ENCODE peak calls at places on chromosomes 7 and 10, in four cellular contexts. F is WTC11, A is K562, K is SK-N-SH. E is an unnamed sample.

GRCh38 chr10:34341473-34341872 is 473.6 kb downstream of the PARD3 start:
- DNase-seq in F (no peak), A (no peak), K (no peak), E (no peak)

GRCh38 chr7:126937196-126937595 is 315.5 kb downstream of the GRM8 start:
- DNase-seq in F (no peak), A (no peak), K (no peak), E (no peak)

GRCh38 chr10:119029613-119030420 is at the start of gene NANOS1:
- DNase-seq in F (peak; percentile 54), A (peak; percentile 48), K (no peak), E (no peak)

GRCh38 chr7:4067874-4068273 is 614.2 kb upstream of the FOXK1 start:
- DNase-seq in F (no peak), A (no peak), K (no peak), E (no peak)

GRCh38 chr10:112904000-112904399 is 46.0 kb upstream of the TCF7L2 start:
- DNase-seq in F (no peak), A (no peak), K (no peak), E (peak; percentile 35)

GRCh38 chr10:101602767-101603398 is 14.8 kb downstream of the DPCD start:
- DNase-seq in F (peak; percentile 94), A (peak; percentile 72), K (peak; percentile 84), E (peak; percentile 70)

GRCh38 chr7:100167912-100168323 is 499 bp downstream of the GAL3ST4 start:
- DNase-seq in F (no peak), A (peak; percentile 65), K (peak; percentile 69), E (no peak)

GRCh38 chr7:48337012-48337621 is 165.9 kb downstream of the ABCA13 start:
- DNase-seq in F (peak; percentile 45), A (no peak), K (peak; percentile 14), E (peak; percentile 10)

GRCh38 chr7:132475037-132475668 is 101.1 kb downstream of the PLXNA4 start:
- DNase-seq in F (no peak), A (no peak), K (no peak), E (no peak)

GRCh38 chr10:34319197-34319846 is 495.8 kb downstream of the PARD3 start:
- DNase-seq in F (no peak), A (no peak), K (peak; percentile 9), E (peak; percentile 64)

GRCh38 chr10:29057712-29058426 is 231.0 kb upstream of the LYZL1 start:
- DNase-seq in F (no peak), A (no peak), K (peak; percentile 45), E (no peak)

GRCh38 chr7:140209866-140210609 is 33.3 kb upstream of the KDM7A start:
- DNase-seq in F (no peak), A (no peak), K (no peak), E (no peak)

GRCh38 chr10:94521276-94522250 is 24.0 kb upstream of the HELLS start:
- DNase-seq in F (no peak), A (no peak), K (no peak), E (no peak)

GRCh38 chr7:16422100-16422430 is 727 bp upstream of the CRPPA start:
- DNase-seq in F (no peak), A (no peak), K (no peak), E (no peak)

GRCh38 chr10:18261660-18262292 is 121.6 kb downstream of the CACNB2 start:
- DNase-seq in F (no peak), A (no peak), K (no peak), E (peak; percentile 18)

GRCh38 chr10:80498833-80499671 is 38.6 kb upstream of the SH2D4B start:
- DNase-seq in F (no peak), A (no peak), K (no peak), E (peak; percentile 94)

GRCh38 chr10:44756235-44756634 is 154.9 kb upstream of the TMEM72 start:
- DNase-seq in F (no peak), A (no peak), K (no peak), E (no peak)

GRCh38 chr7:100588438-100588837 is 2.3 kb downstream of the FBXO24 start:
- DNase-seq in F (no peak), A (peak; percentile 63), K (peak; percentile 72), E (no peak)

GRCh38 chr7:42262907-42263466 is 26.0 kb upstream of the GLI3 start:
- DNase-seq in F (no peak), A (no peak), K (no peak), E (no peak)

GRCh38 chr7:92058040-92058439 is 76.2 kb downstream of the CYP51A1 start:
- DNase-seq in F (no peak), A (no peak), K (no peak), E (no peak)

GRCh38 chr10:43140414-43140813 is 2.2 kb downstream of the CSGALNACT2 start:
- DNase-seq in F (no peak), A (no peak), K (no peak), E (peak; percentile 79)

GRCh38 chr10:78231327-78231726 is 197.7 kb downstream of the RPS24 start:
- DNase-seq in F (no peak), A (no peak), K (no peak), E (no peak)

GRCh38 chr7:74097937-74098614 is 14.5 kb downstream of the LIMK1 start:
- DNase-seq in F (no peak), A (no peak), K (peak; percentile 67), E (no peak)

GRCh38 chr10:100811752-100812750 is 66.7 kb downstream of the PAX2 start:
- DNase-seq in F (no peak), A (no peak), K (no peak), E (no peak)

GRCh38 chr7:25860206-25860881 is 291.7 kb upstream of the NFE2L3 start:
- DNase-seq in F (peak; percentile 48), A (no peak), K (peak; percentile 43), E (no peak)

GRCh38 chr10:119348516-119349240 is 141.3 kb downstream of the GRK5 start:
- DNase-seq in F (no peak), A (no peak), K (no peak), E (no peak)

GRCh38 chr7:71539615-71540014 is 407.7 kb downstream of the GALNT17 start:
- DNase-seq in F (no peak), A (no peak), K (no peak), E (no peak)

GRCh38 chr7:19900118-19900517 is 126.7 kb upstream of the TMEM196 start:
- DNase-seq in F (no peak), A (no peak), K (no peak), E (no peak)

GRCh38 chr7:2405201-2405600 is 1.8 kb downstream of the CHST12 start:
- DNase-seq in F (no peak), A (no peak), K (no peak), E (no peak)

GRCh38 chr10:121935702-121936101 is 7.9 kb upstream of the ATE1 start:
- DNase-seq in F (no peak), A (no peak), K (peak; percentile 27), E (peak; percentile 96)

GRCh38 chr10:132397671-132398565 is 918 bp downstream of the PWWP2B start:
- DNase-seq in F (no peak), A (peak; percentile 35), K (peak; percentile 87), E (no peak)

GRCh38 chr10:79382491-79382941 is 35.2 kb downstream of the PPIF start:
- DNase-seq in F (no peak), A (no peak), K (no peak), E (no peak)

GRCh38 chr10:102712843-102713242 is 1.4 kb downstream of the ARL3 start:
- DNase-seq in F (no peak), A (no peak), K (no peak), E (no peak)

GRCh38 chr10:58651040-58651439 is 138.4 kb downstream of the BICC1 start:
- DNase-seq in F (no peak), A (no peak), K (peak; percentile 50), E (no peak)

GRCh38 chr7:12391922-12392615 is 11.6 kb downstream of the VWDE start:
- DNase-seq in F (no peak), A (no peak), K (no peak), E (no peak)

GRCh38 chr10:132906836-132907235 is 35.5 kb downstream of the CFAP46 start:
- DNase-seq in F (peak; percentile 3), A (no peak), K (no peak), E (no peak)

GRCh38 chr10:7258948-7259523 is 151.8 kb downstream of the SFMBT2 start:
- DNase-seq in F (no peak), A (no peak), K (peak; percentile 41), E (no peak)

DNA sequence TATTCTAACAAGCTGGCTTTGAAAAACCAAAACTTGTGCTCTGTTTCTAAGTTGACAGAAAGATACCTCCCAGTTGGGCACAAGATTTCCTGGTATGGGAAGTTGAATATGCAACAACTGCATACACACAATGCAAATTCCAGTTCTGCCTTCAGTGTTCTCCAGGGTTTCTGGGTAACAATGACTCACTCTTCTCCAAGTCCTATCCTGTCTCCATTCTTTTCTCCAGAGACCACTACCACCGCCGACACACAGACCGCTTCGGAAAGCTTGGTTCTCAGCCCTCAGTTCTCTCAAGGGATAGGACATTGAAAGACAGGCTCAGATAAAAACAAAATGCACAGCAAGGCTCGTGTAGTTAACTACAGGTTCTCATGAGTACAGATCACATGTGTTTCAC is 12.2 kb downstream of the PDE1C start:
- DNase-seq in F (no peak), A (no peak), K (no peak), E (no peak)
- TF ChIP-seq FOXJ3 in F (no peak), A (no peak), K (no peak), E (no peak)

DNA sequence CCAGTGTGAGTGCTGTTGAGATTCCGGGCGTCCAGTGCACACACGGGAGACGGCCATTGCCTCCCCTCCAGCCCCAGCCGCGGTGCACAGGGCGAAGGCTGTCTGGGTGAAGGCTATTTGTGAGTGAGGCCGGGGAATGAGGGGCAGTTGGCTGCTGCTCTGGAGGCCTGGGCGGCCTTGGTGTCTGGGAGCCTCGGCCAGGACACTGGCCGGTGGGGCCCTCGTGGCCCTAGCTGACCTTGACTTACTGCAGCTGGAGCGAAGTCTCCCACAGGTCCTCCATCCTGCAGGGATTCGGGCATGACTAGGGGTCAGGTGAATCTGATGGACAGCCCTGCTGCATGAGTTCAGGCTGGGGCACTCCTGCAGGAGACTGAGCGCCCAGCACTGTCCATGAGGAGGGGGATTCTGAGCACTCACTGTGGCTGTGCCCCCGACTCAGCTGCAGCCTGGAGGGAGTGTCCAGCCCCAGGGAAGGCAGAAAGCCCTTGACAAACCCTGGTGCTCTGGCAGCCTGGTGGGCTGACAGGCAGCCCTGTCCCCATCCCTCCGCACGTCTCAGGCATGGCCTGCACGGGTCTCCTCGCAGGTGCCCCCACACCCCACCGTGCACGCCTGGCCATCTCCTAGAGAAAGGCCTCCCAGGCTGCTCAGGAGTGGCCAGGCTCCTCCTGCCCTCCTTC is 52.7 kb upstream of the FAM20C start:
- DNase-seq in F (no peak), A (no peak), K (no peak), E (no peak)
- TF ChIP-seq FOXJ3 in F (no peak), A (no peak), K (no peak), E (no peak)

GRCh38 chr7:78967046-78967445 is 486.4 kb downstream of the MAGI2 start:
- DNase-seq in F (no peak), A (no peak), K (no peak), E (no peak)
- TF ChIP-seq FOXJ3 in F (no peak), A (no peak), K (no peak), E (no peak)

GRCh38 chr7:135645296-135645904 is 16.9 kb upstream of the STMP1 start:
- DNase-seq in F (no peak), A (peak; percentile 52), K (peak; percentile 62), E (peak; percentile 31)
- TF ChIP-seq FOXJ3 in F (no peak), A (no peak), K (no peak), E (no peak)

GRCh38 chr7:78043159-78043558 is 244.6 kb downstream of the PHTF2 start:
- DNase-seq in F (no peak), A (no peak), K (no peak), E (no peak)
- TF ChIP-seq FOXJ3 in F (no peak), A (no peak), K (no peak), E (no peak)